ENCODE peak calls at places on chromosomes 4 and X, in five cellular contexts. R, Q, T, Z and W are unnamed samples.

GRCh38 chrX:97797076-97797475 is 913.4 kb downstream of the RPA4 start:
- DNase-seq in R (no peak), Q (no peak), T (no peak), Z (no peak), W (no peak)

GRCh38 chrX:122583526-122583925 is 600.6 kb upstream of the GRIA3 start:
- DNase-seq in T (no peak), Q (no peak), Z (no peak), R (no peak), W (no peak)

GRCh38 chr4:174709531-174709930 is 119.5 kb downstream of the GLRA3 start:
- DNase-seq in Z (no peak), R (no peak), T (no peak), Q (no peak), W (no peak)

GRCh38 chr4:10611673-10612072 is 72.9 kb downstream of the CLNK start:
- DNase-seq in Q (no peak), R (no peak), Z (peak; percentile 35), T (no peak), W (no peak)

GRCh38 chr4:8910822-8911310 is 39.2 kb upstream of the HMX1 start:
- DNase-seq in Q (no peak), Z (no peak), R (peak; percentile 13), T (no peak), W (no peak)

GRCh38 chrX:141439651-141440050 is 144.9 kb downstream of the SPANXA1 start:
- DNase-seq in R (no peak), Z (no peak), Q (no peak), T (no peak), W (no peak)

GRCh38 chr4:121376097-121376496 is 4.7 kb downstream of the QRFPR start:
- DNase-seq in T (no peak), R (no peak), Q (no peak), Z (no peak), W (no peak)

GRCh38 chr4:113294910-113295309 is 245.5 kb downstream of the ANK2 start:
- DNase-seq in R (no peak), T (no peak), Q (no peak), Z (no peak), W (no peak)

GRCh38 chr4:128287159-128287870 is at the start of gene PGRMC2:
- DNase-seq in R (no peak), T (peak; percentile 44), Z (no peak), Q (no peak), W (no peak)

GRCh38 chr4:3613980-3614730 is 81.9 kb upstream of the LRPAP1 start:
- DNase-seq in T (peak; percentile 22), Z (no peak), Q (no peak), R (no peak), W (no peak)

GRCh38 chr4:140947507-140947906 is 185.8 kb downstream of the RNF150 start:
- DNase-seq in Q (no peak), T (no peak), Z (no peak), R (no peak), W (no peak)

GRCh38 chr4:133147922-133148689 is 988 bp upstream of the PCDH10 start:
- DNase-seq in Q (peak; percentile 79), R (no peak), Z (no peak), T (no peak), W (no peak)

GRCh38 chr4:127995776-127996175 is 30.6 kb downstream of the ABHD18 start:
- DNase-seq in Q (peak; percentile 30), R (no peak), Z (no peak), T (no peak), W (no peak)

GRCh38 chr4:173494013-173494970 is 35.7 kb downstream of the HAND2 start:
- DNase-seq in Z (peak; percentile 53), Q (peak; percentile 85), R (peak; percentile 65), T (peak; percentile 60), W (no peak)

GRCh38 chrX:10052906-10053625 is 85.9 kb downstream of the CLDN34 start:
- DNase-seq in Q (no peak), T (peak; percentile 43), Z (no peak), R (no peak), W (no peak)

GRCh38 chrX:123424546-123424945 is 240.5 kb downstream of the GRIA3 start:
- DNase-seq in T (no peak), Z (peak; percentile 8), R (no peak), Q (no peak), W (no peak)

GRCh38 chr4:125837493-125838238 is 522.9 kb downstream of the FAT4 start:
- DNase-seq in R (no peak), Z (no peak), Q (no peak), T (no peak), W (no peak)

GRCh38 chr4:165151734-165152133 is 39.1 kb upstream of the TMEM192 start:
- DNase-seq in Z (no peak), R (no peak), Q (no peak), T (no peak), W (no peak)

GRCh38 chr4:119103263-119103662 is 32.4 kb upstream of the MYOZ2 start:
- DNase-seq in T (no peak), R (no peak), Z (peak; percentile 71), Q (peak; percentile 93), W (no peak)

GRCh38 chr4:72136429-72136828 is 104.6 kb downstream of the NPFFR2 start:
- DNase-seq in Q (no peak), Z (no peak), R (no peak), T (no peak), W (no peak)

GRCh38 chr4:70715097-70715496 is 6.7 kb upstream of the RUFY3 start:
- DNase-seq in Q (no peak), T (no peak), Z (no peak), R (no peak), W (no peak)

GRCh38 chr4:80610845-80611244 is 275.3 kb downstream of the CFAP299 start:
- DNase-seq in T (no peak), Z (no peak), Q (no peak), R (no peak), W (no peak)

GRCh38 chr4:112857461-112857860 is 192.0 kb upstream of the ANK2 start:
- DNase-seq in Z (no peak), R (no peak), Q (peak; percentile 49), T (no peak), W (peak; percentile 41)

GRCh38 chrX:129461801-129462456 is 61.4 kb downstream of the SMARCA1 start:
- DNase-seq in T (no peak), Z (no peak), R (no peak), Q (no peak), W (no peak)

GRCh38 chr4:100190643-100191600 is 654 bp upstream of the DDIT4L start:
- DNase-seq in Q (peak; percentile 2), Z (no peak), R (no peak), T (no peak), W (no peak)

GRCh38 chrX:16778545-16778944 is 7.7 kb upstream of the TXLNG start:
- DNase-seq in Q (no peak), R (no peak), T (no peak), Z (no peak), W (no peak)

GRCh38 chrX:17939724-17940123 is 78.6 kb upstream of the RAI2 start:
- DNase-seq in R (no peak), Z (no peak), Q (peak; percentile 12), T (no peak), W (no peak)

DNA sequence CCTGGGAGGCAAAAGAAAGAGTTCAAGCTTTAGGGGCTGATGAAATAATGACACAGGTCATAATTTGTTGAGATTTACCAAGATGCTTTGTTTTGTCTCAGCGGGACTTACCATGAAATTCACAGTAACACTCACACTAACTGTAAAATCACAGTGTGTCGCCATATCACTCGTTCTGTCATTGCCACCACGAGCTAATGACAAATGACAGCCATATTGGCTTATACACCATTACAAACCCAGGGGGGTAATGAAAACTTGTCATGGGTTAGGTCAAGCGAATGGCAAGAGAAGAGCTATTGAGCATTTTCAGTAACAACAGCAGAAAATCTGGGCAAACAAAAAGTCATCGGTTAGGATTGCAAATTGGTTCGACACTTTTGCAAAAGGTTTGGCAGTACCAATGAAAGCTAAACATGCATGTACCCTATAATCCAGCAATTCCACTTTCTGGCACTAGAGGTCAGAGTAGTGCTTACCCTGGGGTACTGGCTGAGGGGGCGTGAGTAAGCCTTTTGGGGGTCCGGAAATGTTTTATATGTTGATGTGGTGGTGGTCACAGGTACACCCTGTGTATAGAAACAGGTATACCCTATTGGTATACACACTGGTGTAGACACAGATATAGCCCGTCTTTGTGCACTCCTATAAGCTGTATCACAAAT is 83.9 kb upstream of the RAI2 start:
- DNase-seq in Z (peak; percentile 10), T (no peak), Q (peak; percentile 57), R (no peak), W (no peak)
- H3K4me1 ChIP-seq in Z (no peaks in the 10 kb centered on the region), T (no peaks in the 10 kb centered on the region), Q (no peaks in the 10 kb centered on the region), R (no peaks in the 10 kb centered on the region), W (no peaks in the 10 kb centered on the region)

DNA sequence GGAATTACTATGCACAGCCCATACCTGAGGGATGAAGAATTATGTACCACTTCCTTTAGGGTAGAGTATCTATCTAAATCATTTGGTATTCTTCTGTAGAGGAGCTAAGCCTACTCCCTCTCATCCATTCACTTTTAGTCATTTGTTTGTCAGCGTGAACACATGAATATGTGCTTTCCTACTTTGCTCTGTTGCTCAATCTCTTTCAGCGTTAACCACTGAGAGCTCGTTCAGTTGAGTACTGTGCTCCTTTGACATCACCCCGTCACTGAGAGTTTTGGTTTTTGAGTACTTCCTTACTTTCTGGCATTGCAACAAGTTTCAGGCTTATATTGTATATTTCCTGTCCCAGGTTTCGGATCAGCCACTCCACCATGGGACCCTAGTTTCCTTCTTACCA is 700.6 kb downstream of the NLGN4X start:
- DNase-seq in Z (no peak), R (no peak), Q (no peak), T (no peak), W (no peak)
- H3K4me1 ChIP-seq in Z (no peaks in the 10 kb centered on the region), R (no peaks in the 10 kb centered on the region), Q (peaks cover 7% of the 10 kb centered on the region), T (no peaks in the 10 kb centered on the region), W (no peaks in the 10 kb centered on the region)

GRCh38 chr4:41912546-41912945 is 22.7 kb upstream of the TMEM33 start:
- DNase-seq in T (no peak), Q (no peak), R (no peak), Z (no peak), W (no peak)
- H3K4me1 ChIP-seq in T (no peaks in the 10 kb centered on the region), Q (no peaks in the 10 kb centered on the region), R (no peaks in the 10 kb centered on the region), Z (no peaks in the 10 kb centered on the region), W (no peaks in the 10 kb centered on the region)

GRCh38 chrX:1481636-1482529 is 29.2 kb upstream of the ASMTL start:
- DNase-seq in R (peak; percentile 57), Q (peak; percentile 93), Z (no peak), T (peak; percentile 66), W (no peak)
- H3K4me1 ChIP-seq in R (peaks cover 7% of the 10 kb centered on the region), Q (peaks cover 15% of the 10 kb centered on the region), Z (no peaks in the 10 kb centered on the region), T (no peaks in the 10 kb centered on the region), W (no peaks in the 10 kb centered on the region)

GRCh38 chrX:41720125-41720780 is 3.7 kb upstream of the GPR82 start:
- DNase-seq in Q (no peak), Z (no peak), R (peak; percentile 28), T (no peak), W (no peak)
- H3K4me1 ChIP-seq in Q (no peaks in the 10 kb centered on the region), Z (no peaks in the 10 kb centered on the region), R (no peaks in the 10 kb centered on the region), T (no peaks in the 10 kb centered on the region), W (peaks cover 32% of the 10 kb centered on the region)

GRCh38 chrX:149006235-149006634 is 498.9 kb downstream of the IDS start:
- DNase-seq in Q (no peak), R (no peak), Z (no peak), T (no peak), W (no peak)

GRCh38 chrX:149002320-149002719 is 501.9 kb downstream of the AFF2 start:
- DNase-seq in T (no peak), Z (no peak), R (no peak), Q (no peak), W (no peak)

GRCh38 chrX:149004936-149005335 is 500.2 kb downstream of the IDS start:
- DNase-seq in T (no peak), Z (no peak), Q (no peak), R (no peak), W (no peak)

GRCh38 chrX:149003863-149004660 is 501.0 kb downstream of the IDS start:
- DNase-seq in Z (no peak), T (no peak), Q (no peak), R (no peak), W (no peak)
- H3K4me1 ChIP-seq in Z (no peaks in the 10 kb centered on the region), T (no peaks in the 10 kb centered on the region), Q (no peaks in the 10 kb centered on the region), R (no peaks in the 10 kb centered on the region), W (no peaks in the 10 kb centered on the region)